ENCODE peak calls at places on chromosomes 16 and 17, in six cellular contexts. One of them, this sample, is unnamed.

GRCh38 chr17:17073627-17074521 is 31.6 kb downstream of the MPRIP start:
- DNase-seq in GM23338: no peak
- DNase-seq in kidney tubule cell: no peak
- DNase-seq in dermis blood vessel endothelial cell: no peak
- DNase-seq in tibial artery: peak
- DNase-seq in CD4-positive, CD25-positive, alpha-beta regulatory T cell: no peak
- DNase-seq in this sample: no peak

GRCh38 chr17:2396192-2396567 is 4.7 kb downstream of the MNT start:
- DNase-seq in dermis blood vessel endothelial cell: no peak
- DNase-seq in kidney tubule cell: no peak
- DNase-seq in GM23338: no peak
- DNase-seq in tibial artery: no peak
- DNase-seq in CD4-positive, CD25-positive, alpha-beta regulatory T cell: no peak
- DNase-seq in this sample: no peak

GRCh38 chr16:31181102-31181830 is 1.3 kb downstream of the FUS start:
- DNase-seq in GM23338: no peak
- DNase-seq in kidney tubule cell: peak
- DNase-seq in tibial artery: peak
- DNase-seq in CD4-positive, CD25-positive, alpha-beta regulatory T cell: peak
- DNase-seq in dermis blood vessel endothelial cell: peak
- DNase-seq in this sample: peak

GRCh38 chr16:84869464-84869863 is 49.7 kb downstream of the CRISPLD2 start:
- DNase-seq in CD4-positive, CD25-positive, alpha-beta regulatory T cell: no peak
- DNase-seq in kidney tubule cell: no peak
- DNase-seq in tibial artery: no peak
- DNase-seq in GM23338: no peak
- DNase-seq in dermis blood vessel endothelial cell: no peak
- DNase-seq in this sample: no peak

GRCh38 chr16:84047626-84048025 is 5.0 kb upstream of the SLC38A8 start:
- DNase-seq in CD4-positive, CD25-positive, alpha-beta regulatory T cell: no peak
- DNase-seq in kidney tubule cell: no peak
- DNase-seq in tibial artery: no peak
- DNase-seq in GM23338: no peak
- DNase-seq in dermis blood vessel endothelial cell: no peak
- DNase-seq in this sample: no peak

GRCh38 chr16:71840052-71840451 is 5.7 kb upstream of the ATXN1L start:
- DNase-seq in dermis blood vessel endothelial cell: no peak
- DNase-seq in CD4-positive, CD25-positive, alpha-beta regulatory T cell: no peak
- DNase-seq in GM23338: no peak
- DNase-seq in tibial artery: no peak
- DNase-seq in kidney tubule cell: no peak
- DNase-seq in this sample: no peak

GRCh38 chr17:65455972-65456343 is 105.5 kb downstream of the AXIN2 start:
- DNase-seq in tibial artery: no peak
- DNase-seq in kidney tubule cell: peak
- DNase-seq in CD4-positive, CD25-positive, alpha-beta regulatory T cell: peak
- DNase-seq in GM23338: peak
- DNase-seq in dermis blood vessel endothelial cell: peak
- DNase-seq in this sample: no peak

GRCh38 chr17:1995321-1996242 is 29.6 kb downstream of the RTN4RL1 start:
- DNase-seq in dermis blood vessel endothelial cell: no peak
- DNase-seq in tibial artery: no peak
- DNase-seq in CD4-positive, CD25-positive, alpha-beta regulatory T cell: no peak
- DNase-seq in kidney tubule cell: no peak
- DNase-seq in GM23338: no peak
- DNase-seq in this sample: no peak

GRCh38 chr17:28882154-28882895 is 15.2 kb downstream of the FLOT2 start:
- DNase-seq in kidney tubule cell: no peak
- DNase-seq in dermis blood vessel endothelial cell: no peak
- DNase-seq in tibial artery: no peak
- DNase-seq in GM23338: no peak
- DNase-seq in CD4-positive, CD25-positive, alpha-beta regulatory T cell: no peak
- DNase-seq in this sample: no peak

GRCh38 chr17:45949755-45950320 is 49.2 kb upstream of the STH start:
- DNase-seq in kidney tubule cell: no peak
- DNase-seq in tibial artery: no peak
- DNase-seq in GM23338: no peak
- DNase-seq in dermis blood vessel endothelial cell: no peak
- DNase-seq in CD4-positive, CD25-positive, alpha-beta regulatory T cell: no peak
- DNase-seq in this sample: no peak

GRCh38 chr16:735982-736453 is 4.8 kb downstream of the CIAO3 start:
- DNase-seq in dermis blood vessel endothelial cell: no peak
- DNase-seq in CD4-positive, CD25-positive, alpha-beta regulatory T cell: peak
- DNase-seq in GM23338: no peak
- DNase-seq in tibial artery: no peak
- DNase-seq in kidney tubule cell: no peak
- DNase-seq in this sample: no peak

GRCh38 chr17:56149266-56150036 is 3.8 kb upstream of the ANKFN1 start:
- DNase-seq in CD4-positive, CD25-positive, alpha-beta regulatory T cell: no peak
- DNase-seq in GM23338: no peak
- DNase-seq in tibial artery: no peak
- DNase-seq in dermis blood vessel endothelial cell: no peak
- DNase-seq in kidney tubule cell: peak
- DNase-seq in this sample: no peak

GRCh38 chr16:68235105-68235881 is 634 bp downstream of the ESRP2 start:
- DNase-seq in CD4-positive, CD25-positive, alpha-beta regulatory T cell: no peak
- DNase-seq in dermis blood vessel endothelial cell: no peak
- DNase-seq in GM23338: peak
- DNase-seq in tibial artery: peak
- DNase-seq in kidney tubule cell: peak
- DNase-seq in this sample: no peak

GRCh38 chr16:23500212-23500865 is 10.0 kb downstream of the GGA2 start:
- DNase-seq in tibial artery: no peak
- DNase-seq in CD4-positive, CD25-positive, alpha-beta regulatory T cell: no peak
- DNase-seq in GM23338: no peak
- DNase-seq in kidney tubule cell: no peak
- DNase-seq in dermis blood vessel endothelial cell: no peak
- DNase-seq in this sample: no peak

GRCh38 chr17:4980644-4981216 is 6.7 kb downstream of the CAMTA2 start:
- DNase-seq in kidney tubule cell: peak
- DNase-seq in GM23338: peak
- DNase-seq in tibial artery: no peak
- DNase-seq in dermis blood vessel endothelial cell: peak
- DNase-seq in CD4-positive, CD25-positive, alpha-beta regulatory T cell: peak
- DNase-seq in this sample: peak

GRCh38 chr17:50129946-50130777 is at the start of gene SAMD14:
- DNase-seq in tibial artery: peak
- DNase-seq in CD4-positive, CD25-positive, alpha-beta regulatory T cell: peak
- DNase-seq in GM23338: peak
- DNase-seq in dermis blood vessel endothelial cell: peak
- DNase-seq in kidney tubule cell: peak
- DNase-seq in this sample: no peak

GRCh38 chr17:77749316-77749715 is 209.2 kb upstream of the TNRC6C start:
- DNase-seq in kidney tubule cell: no peak
- DNase-seq in GM23338: no peak
- DNase-seq in tibial artery: peak
- DNase-seq in dermis blood vessel endothelial cell: no peak
- DNase-seq in CD4-positive, CD25-positive, alpha-beta regulatory T cell: no peak
- DNase-seq in this sample: no peak

GRCh38 chr17:44279586-44280344 is 11.8 kb upstream of the SLC4A1 start:
- DNase-seq in dermis blood vessel endothelial cell: peak
- DNase-seq in kidney tubule cell: peak
- DNase-seq in CD4-positive, CD25-positive, alpha-beta regulatory T cell: peak
- DNase-seq in GM23338: peak
- DNase-seq in tibial artery: peak
- DNase-seq in this sample: peak

GRCh38 chr16:66207139-66207863 is 159.2 kb upstream of the CDH5 start:
- DNase-seq in tibial artery: no peak
- DNase-seq in GM23338: no peak
- DNase-seq in CD4-positive, CD25-positive, alpha-beta regulatory T cell: no peak
- DNase-seq in dermis blood vessel endothelial cell: no peak
- DNase-seq in kidney tubule cell: no peak
- DNase-seq in this sample: peak

GRCh38 chr16:3127745-3128144 is 7.1 kb upstream of the ZNF213 start:
- DNase-seq in CD4-positive, CD25-positive, alpha-beta regulatory T cell: no peak
- DNase-seq in kidney tubule cell: no peak
- DNase-seq in dermis blood vessel endothelial cell: no peak
- DNase-seq in tibial artery: no peak
- DNase-seq in GM23338: peak
- DNase-seq in this sample: no peak